ENCODE peak calls at places on chromosome 13, in ten cellular contexts. M is stimulated activated CD4-positive, alpha-beta T cell treated with anti-CD3 and anti-CD28 coated beads, Interleukin-4, amount 100 ng/mL, for 24 hours; P is psoas muscle; B is activated T-cell treated with anti-CD3 and anti-CD28 coated beads for 1 hour; Y is activated CD4-positive, alpha-beta T cell treated with anti-CD3 and anti-CD28 coated beads for 24 hours; J is suprapubic skin; C is bronchial epithelial cell; R is NCI-H2029 treated with DMSO at 0.1 percent for 48 hours; A is Right ventricle myocardium inferior; W is body of pancreas. T is an unnamed sample.

GRCh38 chr13:41590122-41590521 is 132.8 kb downstream of the RGCC start:
- DNase-seq in C (peak), R (no peak), M (no peak), B (no peak), Y (no peak), P (no peak), W (no peak), J (no peak), A (no peak), T (no peak)

GRCh38 chr13:112160558-112160957 is 93.6 kb downstream of the SOX1 start:
- DNase-seq in A (no peak), R (no peak), Y (no peak), B (no peak), W (no peak), M (no peak), C (no peak), J (no peak), P (no peak), T (no peak)

GRCh38 chr13:42707596-42707995 is 73.8 kb upstream of the FAM216B start:
- DNase-seq in W (no peak), M (no peak), P (no peak), A (no peak), Y (no peak), R (no peak), C (peak), J (no peak), B (no peak), T (no peak)

GRCh38 chr13:92843549-92843948 is 383.1 kb upstream of the GPC6 start:
- DNase-seq in M (no peak), Y (no peak), C (peak), B (no peak), R (peak), P (no peak), W (no peak), A (peak), J (no peak), T (peak)

GRCh38 chr13:59625121-59625520 is 538.6 kb downstream of the DIAPH3 start:
- DNase-seq in J (no peak), P (no peak), M (no peak), C (no peak), W (no peak), A (no peak), Y (no peak), B (no peak), R (no peak), T (no peak)

GRCh38 chr13:99281811-99282263 is 23.7 kb upstream of the GPR18 start:
- DNase-seq in C (no peak), P (peak), Y (no peak), R (no peak), W (peak), A (peak), B (peak), J (peak), M (peak), T (no peak)

GRCh38 chr13:40315416-40316064 is 350.9 kb downstream of the FOXO1 start:
- DNase-seq in B (peak), R (no peak), C (peak), J (no peak), A (no peak), Y (peak), W (peak), P (no peak), M (peak), T (no peak)

GRCh38 chr13:62123409-62123808 is 707.8 kb upstream of the PCDH20 start:
- DNase-seq in C (no peak), Y (no peak), J (no peak), R (no peak), M (no peak), P (no peak), W (no peak), A (no peak), B (no peak), T (no peak)

GRCh38 chr13:40780822-40781401 is 8.5 kb upstream of the SLC25A15 start:
- DNase-seq in R (no peak), J (no peak), C (peak), W (no peak), A (no peak), Y (no peak), P (no peak), B (no peak), M (no peak), T (no peak)

GRCh38 chr13:36819811-36820140 is 754 bp downstream of the RFXAP start:
- DNase-seq in J (no peak), A (no peak), B (no peak), R (no peak), P (no peak), C (no peak), W (no peak), Y (peak), M (peak), T (no peak)

GRCh38 chr13:41962994-41963393 is 2.1 kb upstream of the VWA8 start:
- DNase-seq in B (no peak), J (no peak), M (no peak), P (no peak), C (peak), W (no peak), Y (no peak), R (no peak), A (no peak), T (no peak)

GRCh38 chr13:107202371-107203023 is 634.6 kb upstream of the ARGLU1 start:
- DNase-seq in C (peak), Y (no peak), P (no peak), R (no peak), W (peak), B (no peak), M (no peak), A (peak), J (no peak), T (no peak)

GRCh38 chr13:99751517-99752199 is 219.9 kb downstream of the ZIC5 start:
- DNase-seq in P (no peak), M (no peak), B (no peak), W (no peak), C (no peak), Y (no peak), A (no peak), J (no peak), R (no peak), T (no peak)

GRCh38 chr13:24215732-24216131 is 55.2 kb downstream of the SPATA13 start:
- DNase-seq in C (peak), J (no peak), M (no peak), Y (no peak), W (peak), A (no peak), B (no peak), P (no peak), R (peak), T (no peak)

GRCh38 chr13:79626924-79627323 is 146.0 kb downstream of the NDFIP2 start:
- DNase-seq in C (peak), J (no peak), Y (no peak), B (no peak), W (no peak), R (no peak), P (no peak), M (no peak), A (no peak), T (no peak)

GRCh38 chr13:74074723-74075122 is 59.5 kb downstream of the KLF12 start:
- DNase-seq in W (no peak), J (no peak), R (no peak), A (no peak), C (peak), M (no peak), Y (no peak), B (no peak), P (no peak), T (no peak)

GRCh38 chr13:20442370-20442769 is 83.3 kb downstream of the CRYL1 start:
- DNase-seq in J (no peak), C (no peak), M (no peak), W (no peak), A (no peak), Y (no peak), R (no peak), P (no peak), B (no peak), T (no peak)

GRCh38 chr13:102280366-102280765 is 121.5 kb downstream of the FGF14 start:
- DNase-seq in R (no peak), W (no peak), J (no peak), C (no peak), Y (no peak), M (no peak), A (no peak), B (no peak), P (no peak), T (no peak)